ENCODE peak calls at places on chromosomes 1 and 21, in six cellular contexts. One of them, this sample, is unnamed.

GRCh38 chr21:45970674-45971486 is 10.7 kb upstream of the COL6A1 start:
- DNase-seq in IMR-90: peak
- DNase-seq in mesenchymal stem cell: peak
- DNase-seq in H1: no peak
- DNase-seq in neuronal stem cell: no peak
- DNase-seq in trophoblast cell: no peak
- DNase-seq in this sample: peak

GRCh38 chr1:158035976-158036583 is 42.6 kb downstream of the KIRREL1 start:
- DNase-seq in IMR-90: peak
- DNase-seq in mesenchymal stem cell: peak
- DNase-seq in H1: no peak
- DNase-seq in neuronal stem cell: no peak
- DNase-seq in trophoblast cell: peak
- DNase-seq in this sample: no peak

GRCh38 chr21:43815107-43815742 is 25.8 kb downstream of the RRP1 start:
- DNase-seq in IMR-90: no peak
- DNase-seq in mesenchymal stem cell: no peak
- DNase-seq in H1: no peak
- DNase-seq in neuronal stem cell: no peak
- DNase-seq in trophoblast cell: no peak
- DNase-seq in this sample: peak

GRCh38 chr1:111406325-111406768 is 21.2 kb downstream of the OVGP1 start:
- DNase-seq in IMR-90: peak
- DNase-seq in mesenchymal stem cell: no peak
- DNase-seq in H1: no peak
- DNase-seq in neuronal stem cell: no peak
- DNase-seq in trophoblast cell: no peak
- DNase-seq in this sample: no peak

GRCh38 chr1:27879374-27880082 is 7.2 kb downstream of the THEMIS2 start:
- DNase-seq in IMR-90: no peak
- DNase-seq in mesenchymal stem cell: no peak
- DNase-seq in H1: no peak
- DNase-seq in neuronal stem cell: no peak
- DNase-seq in trophoblast cell: no peak
- DNase-seq in this sample: no peak

GRCh38 chr1:183023146-183023600 is at the start of gene LAMC1:
- DNase-seq in IMR-90: peak
- DNase-seq in mesenchymal stem cell: peak
- DNase-seq in H1: peak
- DNase-seq in neuronal stem cell: peak
- DNase-seq in trophoblast cell: peak
- DNase-seq in this sample: peak

GRCh38 chr1:9836632-9836960 is 12.8 kb upstream of the CLSTN1 start:
- DNase-seq in IMR-90: no peak
- DNase-seq in mesenchymal stem cell: no peak
- DNase-seq in H1: no peak
- DNase-seq in neuronal stem cell: no peak
- DNase-seq in trophoblast cell: no peak
- DNase-seq in this sample: peak

GRCh38 chr1:210629276-210629675 is 300.6 kb downstream of the HHAT start:
- DNase-seq in IMR-90: no peak
- DNase-seq in mesenchymal stem cell: no peak
- DNase-seq in H1: no peak
- DNase-seq in neuronal stem cell: no peak
- DNase-seq in trophoblast cell: no peak
- DNase-seq in this sample: no peak

GRCh38 chr1:180353930-180354329 is 123.9 kb downstream of the LHX4 start:
- DNase-seq in IMR-90: no peak
- DNase-seq in mesenchymal stem cell: no peak
- DNase-seq in H1: peak
- DNase-seq in neuronal stem cell: peak
- DNase-seq in trophoblast cell: no peak
- DNase-seq in this sample: no peak

GRCh38 chr1:48216941-48217340 is 5.6 kb upstream of the SLC5A9 start:
- DNase-seq in IMR-90: no peak
- DNase-seq in mesenchymal stem cell: no peak
- DNase-seq in H1: no peak
- DNase-seq in neuronal stem cell: no peak
- DNase-seq in trophoblast cell: no peak
- DNase-seq in this sample: peak

GRCh38 chr21:29232601-29233541 is 65.9 kb upstream of the BACH1 start:
- DNase-seq in IMR-90: peak
- DNase-seq in mesenchymal stem cell: peak
- DNase-seq in H1: no peak
- DNase-seq in neuronal stem cell: no peak
- DNase-seq in trophoblast cell: peak
- DNase-seq in this sample: no peak

GRCh38 chr1:31572323-31573104 is 3.8 kb upstream of the TINAGL1 start:
- DNase-seq in IMR-90: peak
- DNase-seq in mesenchymal stem cell: peak
- DNase-seq in H1: no peak
- DNase-seq in neuronal stem cell: no peak
- DNase-seq in trophoblast cell: peak
- DNase-seq in this sample: no peak

DNA sequence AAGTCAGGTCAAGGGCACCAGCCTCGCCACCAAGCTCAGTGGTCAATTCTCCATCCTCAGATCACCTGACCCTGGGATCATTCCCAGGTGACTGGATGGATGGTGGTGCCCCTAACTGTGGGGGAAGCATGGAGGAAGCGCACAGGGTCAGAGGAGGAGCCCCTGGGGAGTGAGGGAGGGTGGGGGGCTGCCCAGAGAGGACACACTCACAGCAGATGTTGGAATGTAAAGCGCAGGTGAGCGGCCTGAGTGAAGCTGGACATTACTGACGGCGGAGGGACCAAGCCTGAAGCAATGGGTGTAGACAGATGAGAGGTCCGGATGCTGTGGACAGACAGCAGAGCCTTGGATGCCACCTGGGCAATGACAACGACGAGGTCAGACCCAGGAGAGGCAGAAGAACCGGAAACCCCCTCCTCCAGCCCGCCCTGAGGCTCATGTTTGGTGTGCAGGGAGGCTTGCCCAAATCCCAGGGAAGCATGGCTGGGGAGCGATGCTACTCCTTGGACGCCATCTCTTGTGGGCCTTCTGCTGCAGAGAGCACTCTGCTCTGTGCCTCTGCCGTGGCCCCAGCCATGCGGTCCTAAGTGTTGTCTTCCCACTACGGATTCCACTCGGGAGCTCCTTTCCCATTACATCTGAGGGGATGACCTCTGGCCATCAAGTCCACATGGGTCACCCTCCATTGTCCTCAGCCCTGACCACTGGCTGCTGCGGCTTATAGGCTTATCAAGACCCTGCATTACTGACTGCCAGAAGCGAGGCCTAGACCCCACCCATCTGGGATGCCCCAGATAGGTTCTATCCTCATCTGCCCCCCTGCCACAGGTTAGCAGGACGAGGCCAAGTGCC is 5.8 kb upstream of the CPLANE2 start:
- DNase-seq in IMR-90: no peak
- DNase-seq in mesenchymal stem cell: no peak
- DNase-seq in H1: no peak
- DNase-seq in neuronal stem cell: no peak
- DNase-seq in trophoblast cell: no peak
- DNase-seq in this sample: no peak
- H3K14ac ChIP-seq in IMR-90: no peak
- H3K14ac ChIP-seq in mesenchymal stem cell: no peak
- H3K14ac ChIP-seq in H1: no peak
- H3K14ac ChIP-seq in neuronal stem cell: no peak
- H3K14ac ChIP-seq in trophoblast cell: no peak
- H3K14ac ChIP-seq in this sample: no peak

GRCh38 chr1:45302505-45303331 is 24.0 kb upstream of the HPDL start:
- DNase-seq in IMR-90: no peak
- DNase-seq in mesenchymal stem cell: no peak
- DNase-seq in H1: no peak
- DNase-seq in neuronal stem cell: no peak
- DNase-seq in trophoblast cell: no peak
- DNase-seq in this sample: no peak

GRCh38 chr1:45304311-45305081 is 22.2 kb upstream of the HPDL start:
- DNase-seq in IMR-90: peak
- DNase-seq in mesenchymal stem cell: no peak
- DNase-seq in H1: no peak
- DNase-seq in neuronal stem cell: no peak
- DNase-seq in trophoblast cell: no peak
- DNase-seq in this sample: no peak

GRCh38 chr1:45306319-45306718 is 20.4 kb upstream of the HPDL start:
- DNase-seq in IMR-90: peak
- DNase-seq in mesenchymal stem cell: no peak
- DNase-seq in H1: no peak
- DNase-seq in neuronal stem cell: no peak
- DNase-seq in trophoblast cell: no peak
- DNase-seq in this sample: no peak

GRCh38 chr1:45305231-45305630 is 21.5 kb upstream of the HPDL start:
- DNase-seq in IMR-90: no peak
- DNase-seq in mesenchymal stem cell: no peak
- DNase-seq in H1: no peak
- DNase-seq in neuronal stem cell: no peak
- DNase-seq in trophoblast cell: no peak
- DNase-seq in this sample: no peak

DNA sequence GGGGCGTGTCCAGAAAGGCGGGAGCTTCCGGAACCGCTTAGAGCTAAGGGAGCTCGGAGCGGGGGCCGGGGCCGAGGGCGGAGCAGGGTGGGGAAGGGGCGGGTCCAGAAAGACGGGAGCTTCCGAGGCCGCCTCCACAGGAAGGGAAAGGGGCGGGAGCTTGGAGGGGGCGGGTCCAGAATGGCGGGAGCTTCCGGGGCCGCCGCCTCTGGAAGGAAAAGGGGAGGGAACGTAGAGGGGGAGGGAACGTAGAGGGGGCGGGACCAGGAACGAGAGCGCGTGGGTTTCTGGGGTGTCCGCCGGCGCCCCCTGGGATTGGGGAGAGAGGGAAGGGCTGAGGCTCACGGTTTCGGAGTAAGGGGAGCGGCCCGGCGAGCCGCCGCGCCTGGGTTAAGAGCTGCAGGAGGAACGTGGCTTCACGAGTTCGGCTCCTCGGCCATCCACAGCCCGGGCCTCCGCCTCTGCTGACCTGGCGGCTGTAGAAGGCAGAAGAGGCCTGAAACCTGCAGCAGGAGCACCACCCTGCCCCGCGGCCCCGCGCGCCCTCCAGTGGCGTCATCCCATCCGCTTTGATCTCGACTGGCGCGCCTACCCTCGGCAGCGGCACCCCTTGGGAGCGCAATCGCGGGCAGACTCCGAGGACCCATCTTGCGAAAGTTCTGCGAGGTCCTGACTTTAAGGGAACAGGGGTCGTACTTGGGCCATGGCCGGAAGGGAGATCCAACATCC is 22.9 kb upstream of the HPDL start:
- DNase-seq in IMR-90: peak
- DNase-seq in mesenchymal stem cell: peak
- DNase-seq in H1: peak
- DNase-seq in neuronal stem cell: peak
- DNase-seq in trophoblast cell: peak
- DNase-seq in this sample: peak
- H3K23ac ChIP-seq in IMR-90: peak
- H3K23ac ChIP-seq in mesenchymal stem cell: peak
- H3K23ac ChIP-seq in H1: no peak
- H3K23ac ChIP-seq in neuronal stem cell: peak
- H3K23ac ChIP-seq in trophoblast cell: no peak
- H3K23ac ChIP-seq in this sample: no peak

GRCh38 chr1:204321051-204321450 is 38.7 kb downstream of the PLEKHA6 start:
- DNase-seq in IMR-90: no peak
- DNase-seq in mesenchymal stem cell: no peak
- DNase-seq in H1: no peak
- DNase-seq in neuronal stem cell: no peak
- DNase-seq in trophoblast cell: no peak
- DNase-seq in this sample: no peak

GRCh38 chr1:204323887-204324286 is 35.8 kb downstream of the PLEKHA6 start:
- DNase-seq in IMR-90: peak
- DNase-seq in mesenchymal stem cell: peak
- DNase-seq in H1: no peak
- DNase-seq in neuronal stem cell: no peak
- DNase-seq in trophoblast cell: no peak
- DNase-seq in this sample: no peak

GRCh38 chr1:204320413-204320812 is 39.3 kb downstream of the PLEKHA6 start:
- DNase-seq in IMR-90: peak
- DNase-seq in mesenchymal stem cell: peak
- DNase-seq in H1: no peak
- DNase-seq in neuronal stem cell: no peak
- DNase-seq in trophoblast cell: peak
- DNase-seq in this sample: no peak

GRCh38 chr1:204321665-204322064 is 38.1 kb downstream of the PLEKHA6 start:
- DNase-seq in IMR-90: peak
- DNase-seq in mesenchymal stem cell: peak
- DNase-seq in H1: no peak
- DNase-seq in neuronal stem cell: no peak
- DNase-seq in trophoblast cell: no peak
- DNase-seq in this sample: no peak

DNA sequence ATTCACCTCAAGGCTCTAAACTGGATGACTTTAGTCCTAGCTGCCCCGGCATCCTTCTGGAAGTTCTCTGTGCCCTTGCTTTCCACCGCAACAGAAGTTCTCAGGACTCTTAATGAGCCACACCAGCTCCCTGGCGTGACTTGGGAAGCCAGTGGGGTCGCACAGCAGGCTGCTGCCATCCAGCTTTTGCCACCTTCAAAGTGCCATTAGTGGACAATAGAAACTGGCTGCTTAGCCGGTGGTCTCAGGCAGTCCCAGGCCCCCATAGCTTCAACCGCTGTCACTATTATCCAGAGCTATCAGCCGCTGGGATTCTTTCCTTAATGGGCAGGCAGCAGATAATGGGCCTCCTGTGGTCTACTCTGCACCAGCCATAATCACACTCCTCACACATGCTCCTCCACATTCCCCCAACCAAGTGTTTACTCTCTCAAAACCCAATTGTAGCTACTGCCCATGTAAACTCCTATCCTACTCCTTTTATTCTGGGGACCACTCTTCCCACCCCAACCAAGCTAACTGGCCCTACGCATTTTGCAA is 37.3 kb downstream of the PLEKHA6 start:
- DNase-seq in IMR-90: no peak
- DNase-seq in mesenchymal stem cell: no peak
- DNase-seq in H1: no peak
- DNase-seq in neuronal stem cell: no peak
- DNase-seq in trophoblast cell: no peak
- DNase-seq in this sample: no peak
- H3K14ac ChIP-seq in IMR-90: peak
- H3K14ac ChIP-seq in mesenchymal stem cell: no peak
- H3K14ac ChIP-seq in H1: no peak
- H3K14ac ChIP-seq in neuronal stem cell: no peak
- H3K14ac ChIP-seq in trophoblast cell: peak
- H3K14ac ChIP-seq in this sample: no peak

DNA sequence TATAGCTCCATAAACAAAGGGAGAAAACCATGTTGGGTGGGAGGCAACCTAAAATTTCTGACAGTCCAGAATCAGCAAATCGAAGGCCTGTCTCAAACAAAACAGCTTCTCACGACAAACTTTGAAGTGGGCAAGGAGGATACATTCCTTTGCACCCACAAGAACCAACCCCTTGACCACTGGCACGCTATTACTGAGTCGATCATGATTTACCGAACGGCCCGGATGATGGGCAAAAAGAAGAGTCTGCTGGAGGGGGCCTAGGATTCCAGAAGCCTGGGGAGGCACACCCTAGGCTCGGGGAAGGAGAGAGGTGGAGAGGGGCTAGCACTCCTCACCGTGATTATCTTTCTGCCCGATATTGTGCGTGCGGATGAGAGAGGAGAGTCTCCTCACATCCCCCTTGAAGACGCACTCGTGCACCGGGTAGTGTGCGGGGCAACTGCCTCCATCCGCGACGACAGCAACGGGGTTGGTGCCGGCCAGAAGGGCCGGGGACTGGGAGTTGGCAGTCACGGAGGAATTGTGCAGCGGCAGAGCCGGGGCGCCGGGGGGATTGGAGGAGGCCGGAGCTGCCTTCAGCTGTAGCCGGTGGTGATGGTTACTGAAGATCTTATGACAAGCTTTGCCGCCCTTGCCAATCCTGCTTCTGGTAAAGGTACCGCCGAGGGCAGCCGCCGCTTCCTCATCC is 736 bp downstream of the ANKRD13C start:
- DNase-seq in IMR-90: peak
- DNase-seq in mesenchymal stem cell: peak
- DNase-seq in H1: no peak
- DNase-seq in neuronal stem cell: no peak
- DNase-seq in trophoblast cell: peak
- DNase-seq in this sample: no peak
- H3K23ac ChIP-seq in IMR-90: peak
- H3K23ac ChIP-seq in mesenchymal stem cell: peak
- H3K23ac ChIP-seq in H1: no peak
- H3K23ac ChIP-seq in neuronal stem cell: peak
- H3K23ac ChIP-seq in trophoblast cell: peak
- H3K23ac ChIP-seq in this sample: no peak

This sample was measured in H9.